ENCODE peak calls at places on chromosomes 3 and 15, in ten cellular contexts. D is AG04450, B is heart left ventricle, U is stomach, V is psoas muscle, H is GM12878, Y is brain microvascular endothelial cell, Q is fibroblast of lung, E is BE2C, R is cardiac muscle cell. P is an unnamed sample.

GRCh38 chr3:169104541-169104940 is 559.0 kb downstream of the MECOM start:
- DNase-seq in D (no peak), B (no peak), U (no peak), V (no peak), H (no peak), Y (peak; percentile 19), Q (peak; percentile 96), E (no peak), R (no peak), P (no peak)

GRCh38 chr15:55897560-55898336 is 95.7 kb downstream of the NEDD4 start:
- DNase-seq in D (no peak), B (peak; percentile 47), U (peak; percentile 51), V (peak; percentile 63), H (no peak), Y (peak; percentile 52), Q (peak; percentile 51), E (peak; percentile 69), R (peak; percentile 67), P (no peak)

GRCh38 chr3:184524981-184525336 is 36.6 kb upstream of the EPHB3 start:
- DNase-seq in D (no peak), B (peak; percentile 58), U (no peak), V (no peak), H (no peak), Y (no peak), Q (no peak), E (no peak), R (no peak), P (no peak)

GRCh38 chr15:96553006-96553405 is 222.5 kb downstream of the NR2F2 start:
- DNase-seq in D (no peak), B (no peak), U (no peak), V (no peak), H (no peak), Y (peak; percentile 9), Q (no peak), E (no peak), R (no peak), P (no peak)

GRCh38 chr15:71313806-71314205 is 198.5 kb downstream of the THSD4 start:
- DNase-seq in D (no peak), B (no peak), U (no peak), V (no peak), H (no peak), Y (no peak), Q (peak; percentile 85), E (no peak), R (no peak), P (no peak)

GRCh38 chr15:77791994-77792393 is 159.3 kb upstream of the LINGO1 start:
- DNase-seq in D (no peak), B (no peak), U (no peak), V (no peak), H (no peak), Y (no peak), Q (no peak), E (no peak), R (no peak), P (no peak)

GRCh38 chr3:159770998-159771397 is 217.6 kb upstream of the IL12A start:
- DNase-seq in D (no peak), B (no peak), U (no peak), V (no peak), H (no peak), Y (no peak), Q (no peak), E (no peak), R (no peak), P (no peak)

GRCh38 chr3:146124141-146124801 is 36.7 kb downstream of the PLOD2 start:
- DNase-seq in D (no peak), B (no peak), U (no peak), V (no peak), H (no peak), Y (peak; percentile 26), Q (peak; percentile 78), E (no peak), R (no peak), P (no peak)

GRCh38 chr3:33372218-33373081 is 67.8 kb downstream of the UBP1 start:
- DNase-seq in D (no peak), B (no peak), U (peak; percentile 45), V (no peak), H (no peak), Y (peak; percentile 60), Q (peak; percentile 78), E (peak; percentile 20), R (peak; percentile 59), P (peak; percentile 17)

GRCh38 chr3:141388823-141389617 is 20.7 kb downstream of the ZBTB38 start:
- DNase-seq in D (no peak), B (no peak), U (no peak), V (no peak), H (no peak), Y (no peak), Q (peak; percentile 63), E (no peak), R (no peak), P (no peak)

GRCh38 chr15:48602358-48603122 is 43.0 kb downstream of the FBN1 start:
- DNase-seq in D (no peak), B (no peak), U (no peak), V (no peak), H (no peak), Y (peak; percentile 48), Q (peak; percentile 89), E (no peak), R (no peak), P (no peak)

GRCh38 chr15:23069496-23070166 is 30.3 kb upstream of the TUBGCP5 start:
- DNase-seq in D (no peak), B (no peak), U (no peak), V (no peak), H (no peak), Y (no peak), Q (no peak), E (no peak), R (no peak), P (no peak)

GRCh38 chr15:72222433-72222832 is 8.6 kb downstream of the PKM start:
- DNase-seq in D (no peak), B (peak; percentile 61), U (no peak), V (peak; percentile 90), H (no peak), Y (no peak), Q (peak; percentile 35), E (peak; percentile 37), R (no peak), P (no peak)

DNA sequence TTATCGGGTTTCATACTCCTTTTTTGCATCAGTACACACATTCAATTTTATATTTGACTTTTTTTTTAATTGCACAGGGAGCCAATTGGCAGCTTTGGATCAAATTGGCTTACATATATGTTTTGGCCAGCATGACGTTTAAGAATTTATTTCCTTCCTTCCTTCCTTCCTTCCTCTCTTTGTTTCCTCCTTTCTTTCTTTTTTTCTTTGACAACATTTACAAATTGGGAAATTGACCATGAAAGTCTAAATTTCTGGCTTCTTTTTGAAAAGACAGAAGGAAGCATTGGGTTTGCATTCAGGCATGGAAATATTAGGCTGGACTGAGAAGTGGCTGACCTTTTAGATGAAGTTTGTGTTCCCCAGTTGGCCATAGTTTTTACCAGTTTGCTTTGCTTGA is 103.4 kb upstream of the IGSF10 start:
- DNase-seq in D (no peak), B (no peak), U (no peak), V (no peak), H (no peak), Y (no peak), Q (no peak), E (no peak), R (no peak), P (no peak)
- TF ChIP-seq CTCF in D (no peak), B (no peak), U (no peak), V (no peak), H (no peak), Y (no peak), Q (no peak), E (no peak), R (no peak), P (no peak)

GRCh38 chr15:82641129-82641798 is 5.9 kb downstream of the CPEB1 start:
- DNase-seq in D (no peak), B (no peak), U (no peak), V (no peak), H (no peak), Y (no peak), Q (no peak), E (no peak), R (no peak), P (no peak)

GRCh38 chr15:82642656-82643055 is 4.5 kb downstream of the CPEB1 start:
- DNase-seq in D (no peak), B (no peak), U (no peak), V (no peak), H (no peak), Y (no peak), Q (no peak), E (no peak), R (no peak), P (no peak)

GRCh38 chr15:82635798-82636197 is 11.4 kb downstream of the CPEB1 start:
- DNase-seq in D (no peak), B (no peak), U (no peak), V (no peak), H (no peak), Y (no peak), Q (no peak), E (no peak), R (no peak), P (no peak)

GRCh38 chr15:82643992-82644391 is 3.2 kb downstream of the CPEB1 start:
- DNase-seq in D (no peak), B (no peak), U (no peak), V (no peak), H (no peak), Y (no peak), Q (no peak), E (no peak), R (peak; percentile 15), P (no peak)

DNA sequence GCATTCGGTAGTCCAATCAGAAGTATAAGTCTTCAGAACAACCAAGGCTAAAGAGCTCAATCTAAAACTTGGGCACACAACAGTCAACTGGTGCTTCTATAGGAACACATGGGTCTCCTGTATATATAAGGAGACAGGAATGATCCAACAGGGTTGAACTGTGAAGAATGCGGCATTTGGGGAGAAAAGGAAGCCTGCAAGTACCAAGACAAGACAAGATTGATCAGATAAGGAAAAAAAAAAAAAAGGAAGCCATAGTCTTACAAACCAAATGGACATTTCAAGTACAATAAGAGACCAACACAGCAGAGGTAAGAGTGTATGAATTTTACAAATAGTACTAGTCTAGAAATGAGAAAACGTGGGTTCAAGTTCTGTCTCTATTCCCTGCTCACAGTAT is 6.5 kb downstream of the CPEB1 start:
- DNase-seq in D (no peak), B (no peak), U (no peak), V (no peak), H (no peak), Y (no peak), Q (no peak), E (no peak), R (no peak), P (no peak)
- H3K27me3 ChIP-seq in D (peaks cover 31% of the 10 kb centered on the region), B (peaks cover 76% of the 10 kb centered on the region), U (peaks cover 6% of the 10 kb centered on the region), V (peaks cover 11% of the 10 kb centered on the region), H (no peaks in the 10 kb centered on the region), Y (peaks cover 16% of the 10 kb centered on the region), Q (no peaks in the 10 kb centered on the region), E (peaks cover 94% of the 10 kb centered on the region), R (peaks cover 86% of the 10 kb centered on the region), P (peaks cover 70% of the 10 kb centered on the region)

GRCh38 chr15:53197426-53197839 is 407.3 kb upstream of the ONECUT1 start:
- DNase-seq in D (no peak), B (peak; percentile 33), U (peak; percentile 63), V (peak; percentile 73), H (no peak), Y (peak; percentile 7), Q (peak; percentile 32), E (peak; percentile 66), R (peak; percentile 81), P (no peak)
- TF ChIP-seq CTCF in D (peak; percentile 42), B (peak; percentile 63), U (no peak), V (peak; percentile 85), H (peak; percentile 75), Y (peak; percentile 93), Q (peak; percentile 73), E (peak; percentile 95), R (peak; percentile 73), P (no peak)

GRCh38 chr3:189780556-189781270 is 149.5 kb downstream of the TP63 start:
- DNase-seq in D (no peak), B (no peak), U (no peak), V (peak; percentile 88), H (no peak), Y (no peak), Q (no peak), E (no peak), R (no peak), P (no peak)
- H3K27me3 ChIP-seq in D (no peaks in the 10 kb centered on the region), B (no peaks in the 10 kb centered on the region), U (no peaks in the 10 kb centered on the region), V (no peaks in the 10 kb centered on the region), H (no peaks in the 10 kb centered on the region), Y (no peaks in the 10 kb centered on the region), Q (no peaks in the 10 kb centered on the region), E (no peaks in the 10 kb centered on the region), R (peaks cover 13% of the 10 kb centered on the region), P (no peaks in the 10 kb centered on the region)